ENCODE peak calls at places on chromosome 6, in six cellular contexts. W is SW 1271, H is lower lobe of right lung, L is mucosa of descending colon, M is H7, A is kidney epithelial cell. R is an unnamed sample.

GRCh38 chr6:31321820-31322219 is 35.2 kb downstream of the HLA-B start:
- DNase-seq in W (no peak), H (no peak), L (no peak), M (no peak), A (no peak), R (no peak)

GRCh38 chr6:109514946-109515345 is 31.9 kb upstream of the ZBTB24 start:
- DNase-seq in W (no peak), H (no peak), L (no peak), M (no peak), A (no peak), R (no peak)

GRCh38 chr6:89022747-89023289 is 57.7 kb upstream of the PNRC1 start:
- DNase-seq in W (no peak), H (no peak), L (no peak), M (no peak), A (no peak), R (no peak)

GRCh38 chr6:11198663-11199603 is 33.5 kb downstream of the NEDD9 start:
- DNase-seq in W (no peak), H (no peak), L (no peak), M (no peak), A (no peak), R (no peak)

GRCh38 chr6:3887150-3887700 is 38.1 kb downstream of the FAM50B start:
- DNase-seq in W (no peak), H (no peak), L (no peak), M (no peak), A (no peak), R (no peak)

GRCh38 chr6:13471184-13471583 is 16.2 kb downstream of the GFOD1 start:
- DNase-seq in W (no peak), H (no peak), L (no peak), M (no peak), A (no peak), R (no peak)

GRCh38 chr6:143187173-143187908 is 126.7 kb downstream of the AIG1 start:
- DNase-seq in W (no peak), H (no peak), L (no peak), M (no peak), A (no peak), R (no peak)

GRCh38 chr6:81204741-81205140 is 547.7 kb downstream of the TENT5A start:
- DNase-seq in W (no peak), H (no peak), L (no peak), M (no peak), A (no peak), R (no peak)

GRCh38 chr6:136782021-136782770 is 10.1 kb downstream of the MAP3K5 start:
- DNase-seq in W (no peak), H (no peak), L (no peak), M (no peak), A (no peak), R (no peak)

GRCh38 chr6:114063956-114064355 is 93.0 kb upstream of the HDAC2 start:
- DNase-seq in W (no peak), H (no peak), L (no peak), M (no peak), A (no peak), R (no peak)

R was measured in GM20000.